ENCODE peak calls at places on chromosome 22, in seven cellular contexts. N is HL-60, Y is SK-N-SH, K is colonic mucosa, I is psoas muscle, X is cardiac muscle cell, P is uterus. Q is an unnamed sample.
A peak's percentile ranks its signal among the peaks of the same experiment; 100 is the strongest.

GRCh38 chr22:30649430-30650007 is 13.9 kb downstream of the SLC35E4 start:
- DNase-seq in N (peak; percentile 50), Y (no peak), K (peak; percentile 85), I (peak; percentile 62), X (no peak), P (peak; percentile 50), Q (peak; percentile 73)

GRCh38 chr22:44249376-44250147 is 63.2 kb downstream of the SHISAL1 start:
- DNase-seq in N (no peak), Y (no peak), K (no peak), I (no peak), X (no peak), P (no peak), Q (no peak)

GRCh38 chr22:44587004-44587793 is 89.2 kb upstream of the RTL6 start:
- DNase-seq in N (no peak), Y (no peak), K (no peak), I (no peak), X (no peak), P (no peak), Q (peak; percentile 40)

GRCh38 chr22:25564320-25564978 is at the start of gene GRK3:
- DNase-seq in N (peak; percentile 90), Y (peak; percentile 95), K (peak; percentile 77), I (peak; percentile 74), X (peak; percentile 77), P (peak; percentile 76), Q (peak; percentile 88)

GRCh38 chr22:26610072-26610958 is 7.5 kb downstream of the CRYBB1 start:
- DNase-seq in N (no peak), Y (no peak), K (peak; percentile 34), I (peak; percentile 36), X (no peak), P (no peak), Q (no peak)

GRCh38 chr22:20494978-20495860 is at the start of gene KLHL22:
- DNase-seq in N (peak; percentile 9), Y (peak; percentile 88), K (peak; percentile 43), I (no peak), X (peak; percentile 36), P (peak; percentile 34), Q (no peak)

GRCh38 chr22:38193580-38193979 is 8.2 kb upstream of the MAFF start:
- DNase-seq in N (peak; percentile 53), Y (no peak), K (no peak), I (no peak), X (no peak), P (peak; percentile 57), Q (no peak)

GRCh38 chr22:44620129-44620840 is 81.7 kb upstream of the PRR5 start:
- DNase-seq in N (peak; percentile 57), Y (peak; percentile 75), K (peak; percentile 50), I (peak; percentile 60), X (peak; percentile 37), P (peak; percentile 75), Q (peak; percentile 91)

GRCh38 chr22:34702279-34702678 is 363.7 kb upstream of the ISX start:
- DNase-seq in N (no peak), Y (no peak), K (peak; percentile 39), I (no peak), X (no peak), P (no peak), Q (no peak)

GRCh38 chr22:44916281-44917231 is 93.2 kb downstream of the PHF21B start:
- DNase-seq in N (no peak), Y (no peak), K (no peak), I (no peak), X (no peak), P (no peak), Q (peak; percentile 32)

GRCh38 chr22:43515411-43515810 is 103.6 kb downstream of the MPPED1 start:
- DNase-seq in N (no peak), Y (no peak), K (no peak), I (no peak), X (no peak), P (no peak), Q (no peak)

GRCh38 chr22:47309946-47310345 is 547.5 kb downstream of the TBC1D22A start:
- DNase-seq in N (no peak), Y (no peak), K (no peak), I (no peak), X (no peak), P (no peak), Q (no peak)

GRCh38 chr22:22184277-22184807 is 60.2 kb upstream of the VPREB1 start:
- DNase-seq in N (no peak), Y (no peak), K (no peak), I (no peak), X (no peak), P (no peak), Q (no peak)

GRCh38 chr22:39176067-39176621 is 23.7 kb upstream of the CBX7 start:
- DNase-seq in N (no peak), Y (no peak), K (no peak), I (peak; percentile 74), X (peak; percentile 81), P (peak; percentile 78), Q (peak; percentile 91)

GRCh38 chr22:40258463-40259046 is 80.8 kb downstream of the TNRC6B start:
- DNase-seq in N (no peak), Y (no peak), K (no peak), I (no peak), X (no peak), P (no peak), Q (no peak)

GRCh38 chr22:20464096-20464614 is 26.5 kb upstream of the SCARF2 start:
- DNase-seq in N (no peak), Y (no peak), K (no peak), I (no peak), X (no peak), P (no peak), Q (no peak)

GRCh38 chr22:22565991-22566390 is 6.9 kb upstream of the PRAME start:
- DNase-seq in N (no peak), Y (no peak), K (no peak), I (no peak), X (no peak), P (no peak), Q (no peak)

GRCh38 chr22:25094579-25094978 is 105.1 kb upstream of the CRYBB3 start:
- DNase-seq in N (no peak), Y (no peak), K (no peak), I (no peak), X (no peak), P (no peak), Q (no peak)

GRCh38 chr22:39298194-39298987 is 21.0 kb downstream of the RPL3 start:
- DNase-seq in N (no peak), Y (no peak), K (no peak), I (no peak), X (no peak), P (no peak), Q (peak; percentile 77)

GRCh38 chr22:24599514-24599913 is 3.5 kb upstream of the GGT1 start:
- DNase-seq in N (no peak), Y (no peak), K (no peak), I (no peak), X (no peak), P (no peak), Q (peak; percentile 68)

DNA sequence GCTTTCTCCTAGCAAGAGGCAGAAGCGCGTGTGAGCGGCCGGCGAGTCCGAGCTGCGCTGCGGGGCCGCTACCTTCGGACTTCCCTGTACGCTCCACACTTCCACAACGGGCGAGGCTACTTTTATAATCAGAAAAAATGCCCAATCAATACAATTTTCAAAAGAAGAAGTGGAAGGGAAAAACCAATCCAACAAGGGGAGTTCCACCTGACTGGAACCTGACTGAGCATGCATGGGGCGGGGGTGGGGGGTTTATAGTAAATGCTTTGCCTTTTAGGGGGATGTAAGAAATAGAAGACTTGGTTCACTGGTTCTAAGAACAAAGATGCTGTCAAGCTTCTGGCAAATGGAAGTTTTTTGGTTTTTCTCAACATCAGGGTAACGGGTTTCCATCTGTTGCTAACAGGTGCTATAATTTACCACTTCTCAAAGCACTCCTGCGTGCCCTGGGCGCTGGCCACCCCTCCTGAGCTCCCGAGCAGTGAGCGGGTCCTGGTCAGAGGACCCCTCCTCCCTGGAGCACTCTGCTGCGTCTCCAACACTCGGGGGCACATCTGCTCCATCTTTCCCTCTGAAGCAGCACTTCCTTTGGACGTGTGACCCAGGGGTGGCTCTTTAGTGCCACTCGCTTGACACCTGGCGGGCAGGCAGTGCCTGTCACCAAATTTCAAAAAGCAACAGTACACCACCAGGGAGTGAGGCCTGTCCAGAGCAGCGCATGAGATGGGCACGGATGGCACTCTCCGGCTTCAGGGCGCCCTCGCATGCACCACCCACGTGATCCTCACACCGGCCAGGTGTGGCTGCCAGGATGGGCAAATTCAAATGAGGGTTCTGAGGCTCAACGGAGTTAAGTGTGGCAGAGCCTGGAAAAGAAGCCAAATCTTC is 21.6 kb upstream of the BID start:
- DNase-seq in N (no peak), Y (no peak), K (no peak), I (no peak), X (no peak), P (no peak), Q (no peak)
- H3K4me3 ChIP-seq in N (no peak overlapping the region), Y (no peak overlapping the region), K (no peak overlapping the region), I (no peak overlapping the region), X (no peak overlapping the region), P (no peak overlapping the region), Q (no peak overlapping the region)

DNA sequence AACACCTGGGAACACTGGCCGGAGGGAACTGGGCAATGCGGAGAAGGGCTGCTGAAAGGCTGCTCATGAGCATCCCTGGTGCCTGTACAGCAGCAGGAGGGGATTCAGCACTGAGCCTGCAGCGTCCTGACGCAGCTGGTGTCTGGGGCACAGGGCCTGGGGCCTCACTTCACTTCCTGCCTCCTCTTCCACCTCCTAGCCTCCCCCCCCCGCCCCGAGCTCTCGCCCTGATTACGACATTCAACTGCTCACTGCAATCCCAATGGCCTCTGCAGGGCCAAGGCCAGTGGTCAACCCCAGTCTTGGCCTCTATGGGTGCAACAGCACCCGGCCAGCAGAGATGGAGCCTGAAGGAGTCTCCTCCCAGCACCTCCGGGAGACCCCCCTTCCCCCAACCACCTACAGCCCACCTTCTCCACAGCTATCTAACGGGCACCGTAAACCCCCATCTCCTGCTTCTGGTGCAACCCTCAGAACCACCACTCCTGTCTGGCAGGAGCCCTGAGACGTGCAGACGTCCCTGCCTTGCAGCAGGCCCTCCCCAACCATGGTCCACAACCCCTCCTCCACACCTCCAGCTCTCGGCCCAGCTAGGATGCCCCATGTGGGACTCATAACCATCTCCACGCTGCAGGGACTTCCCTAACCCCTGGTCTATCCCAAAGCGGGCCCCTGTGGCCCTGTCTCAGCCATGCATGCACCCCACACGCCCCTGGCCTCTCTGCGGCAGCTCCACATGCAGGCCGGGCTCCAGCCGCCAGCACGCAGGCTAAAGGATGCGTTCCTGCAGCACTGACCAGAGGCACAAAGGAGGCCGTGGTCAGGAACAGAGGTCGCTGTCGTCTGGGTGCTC is 38.2 kb downstream of the BRD1 start:
- DNase-seq in N (peak; percentile 90), Y (peak; percentile 61), K (peak; percentile 32), I (peak; percentile 75), X (no peak), P (no peak), Q (no peak)
- H3K27ac ChIP-seq in N (peak overlapping the region; percentile 82), Y (no peak overlapping the region), K (peak overlapping the region; percentile 29), I (peak overlapping the region; percentile 70), X (no peak overlapping the region), P (no peak overlapping the region), Q (peak overlapping the region; percentile 41)

GRCh38 chr22:32534252-32535215 is 59.9 kb downstream of the FBXO7 start:
- DNase-seq in N (no peak), Y (no peak), K (peak; percentile 56), I (no peak), X (no peak), P (peak; percentile 52), Q (no peak)
- H3K4me3 ChIP-seq in N (no peak overlapping the region), Y (no peak overlapping the region), K (no peak overlapping the region), I (no peak overlapping the region), X (no peak overlapping the region), P (no peak overlapping the region), Q (no peak overlapping the region)

DNA sequence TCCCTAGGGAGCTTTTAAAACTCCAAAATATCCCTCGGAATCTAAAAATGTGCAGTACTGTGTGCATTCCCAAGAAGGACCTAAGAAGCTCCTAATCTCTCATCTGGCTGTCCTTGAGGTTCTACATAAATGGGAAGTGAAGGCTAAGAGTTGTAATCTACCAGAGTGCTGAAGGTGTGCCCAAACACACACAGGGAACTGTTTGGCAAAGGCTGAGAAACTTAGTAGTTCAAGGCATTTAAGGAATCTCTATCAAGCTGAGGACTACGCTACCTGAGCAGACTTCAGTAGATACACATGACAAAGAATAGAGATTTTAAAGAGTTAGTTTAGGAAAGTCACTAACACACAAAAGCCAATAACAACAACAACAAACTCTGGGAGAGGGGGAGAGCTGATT is 71.1 kb downstream of the TTC28 start:
- DNase-seq in N (no peak), Y (no peak), K (no peak), I (no peak), X (peak; percentile 8), P (no peak), Q (no peak)
- H3K27ac ChIP-seq in N (no peak overlapping the region), Y (no peak overlapping the region), K (no peak overlapping the region), I (no peak overlapping the region), X (peak overlapping the region; percentile 92), P (peak overlapping the region; percentile 85), Q (no peak overlapping the region)